ENCODE peak calls at places on chromosomes 3 and 15, in four cellular contexts. Z, D, C and H are unnamed samples.
A peak's percentile ranks its signal among the peaks of the same experiment; 100 is the strongest.

GRCh38 chr3:106552401-106553043 is 683.7 kb upstream of the CBLB start:
- DNase-seq in C (no peak), D (no peak), Z (no peak), H (no peak)

GRCh38 chr15:91625506-91625905 is 228.0 kb upstream of the SLCO3A1 start:
- DNase-seq in Z (peak; percentile 23), C (no peak), D (no peak), H (no peak)

GRCh38 chr15:80823995-80824394 is 44.8 kb downstream of the CEMIP start:
- DNase-seq in Z (no peak), D (no peak), C (no peak), H (no peak)

GRCh38 chr3:145936986-145937385 is 224.0 kb downstream of the PLOD2 start:
- DNase-seq in Z (no peak), C (peak; percentile 3), D (peak; percentile 36), H (no peak)

GRCh38 chr15:27082526-27082925 is 111.5 kb downstream of the GABRG3 start:
- DNase-seq in D (no peak), C (no peak), Z (no peak), H (no peak)

GRCh38 chr3:113222412-113223086 is 11.2 kb downstream of the BOC start:
- DNase-seq in D (no peak), Z (no peak), C (no peak), H (no peak)

GRCh38 chr3:32502089-32502943 is at the start of gene CMTM6:
- DNase-seq in D (peak; percentile 86), Z (peak; percentile 91), C (peak; percentile 92), H (peak; percentile 78)

GRCh38 chr3:31364711-31365110 is 168.0 kb upstream of the STT3B start:
- DNase-seq in D (peak; percentile 72), Z (no peak), C (peak; percentile 19), H (peak; percentile 57)

GRCh38 chr3:153084431-153084830 is 77.6 kb upstream of the RAP2B start:
- DNase-seq in D (no peak), Z (no peak), C (no peak), H (no peak)

GRCh38 chr15:29403778-29404177 is 134.2 kb upstream of the NSMCE3 start:
- DNase-seq in Z (peak; percentile 63), D (no peak), C (no peak), H (no peak)

GRCh38 chr3:52171577-52172261 is 17.5 kb upstream of the POC1A start:
- DNase-seq in Z (no peak), D (peak; percentile 51), C (peak; percentile 81), H (peak; percentile 80)